ENCODE peak calls at places on chromosomes 4 and X, in five cellular contexts. R is AG04450, D is tibial nerve, Y is AG10803, V is fibroblast of the aortic adventitia. A is an unnamed sample.

GRCh38 chrX:107602694-107603239 is 25.5 kb upstream of the PRPS1 start:
- DNase-seq in R (no peak), D (no peak), Y (no peak), V (no peak), A (no peak)

GRCh38 chrX:71256051-71256450 is 2.1 kb upstream of the ZMYM3 start:
- DNase-seq in R (no peak), D (no peak), Y (no peak), V (peak), A (no peak)

GRCh38 chr4:5751073-5751917 is 40.3 kb downstream of the EVC start:
- DNase-seq in R (peak), D (no peak), Y (peak), V (peak), A (peak)

GRCh38 chr4:8283631-8284121 is 14.1 kb downstream of the HTRA3 start:
- DNase-seq in R (no peak), D (no peak), Y (no peak), V (no peak), A (no peak)

GRCh38 chrX:38987135-38987780 is 186.0 kb downstream of the MID1IP1 start:
- DNase-seq in R (no peak), D (no peak), Y (peak), V (no peak), A (no peak)

GRCh38 chrX:29965634-29966033 is 249.7 kb upstream of the MAGEB2 start:
- DNase-seq in R (no peak), D (no peak), Y (no peak), V (no peak), A (no peak)

GRCh38 chr4:4950891-4951290 is 68.4 kb downstream of the CYTL1 start:
- DNase-seq in R (no peak), D (no peak), Y (no peak), V (no peak), A (no peak)

GRCh38 chrX:57286507-57287251 is at the start of gene FAAH2:
- DNase-seq in R (no peak), D (no peak), Y (no peak), V (no peak), A (no peak)

GRCh38 chrX:31219174-31219573 is 147.3 kb upstream of the FTHL17 start:
- DNase-seq in R (no peak), D (no peak), Y (no peak), V (no peak), A (no peak)

GRCh38 chrX:19440713-19441112 is 74.6 kb downstream of the MAP3K15 start:
- DNase-seq in R (no peak), D (no peak), Y (peak), V (peak), A (peak)

GRCh38 chr4:15893967-15894366 is 44.6 kb downstream of the FGFBP1 start:
- DNase-seq in R (peak), D (no peak), Y (peak), V (peak), A (peak)

GRCh38 chrX:25017667-25018247 is 2.0 kb upstream of the ARX start:
- DNase-seq in R (no peak), D (no peak), Y (no peak), V (no peak), A (no peak)

GRCh38 chrX:68589372-68589753 is 58.1 kb upstream of the STARD8 start:
- DNase-seq in R (no peak), D (no peak), Y (no peak), V (no peak), A (no peak)

GRCh38 chr4:48602763-48603162 is 112.7 kb downstream of the ZAR1 start:
- DNase-seq in R (no peak), D (no peak), Y (peak), V (no peak), A (peak)

GRCh38 chr4:118981839-118982381 is 93.3 kb downstream of the SYNPO2 start:
- DNase-seq in R (peak), D (peak), Y (peak), V (peak), A (peak)

GRCh38 chr4:170088686-170089085 is 1.1 kb downstream of the AADAT start:
- DNase-seq in R (no peak), D (no peak), Y (no peak), V (no peak), A (no peak)

GRCh38 chr4:7335363-7336066 is 99.2 kb downstream of the PSAPL1 start:
- DNase-seq in R (no peak), D (peak), Y (peak), V (peak), A (peak)

GRCh38 chr4:87525636-87526035 is 3.5 kb downstream of the SPARCL1 start:
- DNase-seq in R (no peak), D (no peak), Y (peak), V (peak), A (no peak)

GRCh38 chr4:143346208-143346607 is 9.5 kb downstream of the GAB1 start:
- DNase-seq in R (no peak), D (no peak), Y (no peak), V (no peak), A (peak)

GRCh38 chrX:34371740-34372139 is 239.6 kb upstream of the FAM47A start:
- DNase-seq in R (no peak), D (no peak), Y (no peak), V (no peak), A (no peak)

GRCh38 chr4:109294468-109295020 is 7.9 kb downstream of the COL25A1 start:
- DNase-seq in R (no peak), D (no peak), Y (no peak), V (no peak), A (no peak)

GRCh38 chrX:36898301-36898700 is 109.9 kb upstream of the FAM47C start:
- DNase-seq in R (no peak), D (no peak), Y (peak), V (no peak), A (no peak)

GRCh38 chrX:63751481-63751880 is 33.5 kb downstream of the ARHGEF9 start:
- DNase-seq in R (no peak), D (no peak), Y (no peak), V (no peak), A (no peak)
- H3K4me3 ChIP-seq in R (no peak), D (no peak), Y (no peak), V (no peak), A (no peak)

GRCh38 chrX:16075087-16075486 is 48.3 kb upstream of the GRPR start:
- DNase-seq in R (no peak), D (no peak), Y (no peak), V (no peak), A (peak)

GRCh38 chrX:16081357-16081756 is 42.0 kb upstream of the GRPR start:
- DNase-seq in R (no peak), D (no peak), Y (no peak), V (no peak), A (no peak)

GRCh38 chrX:16082470-16083085 is 40.8 kb upstream of the GRPR start:
- DNase-seq in R (no peak), D (no peak), Y (no peak), V (no peak), A (no peak)

GRCh38 chrX:16077811-16078210 is 45.6 kb upstream of the GRPR start:
- DNase-seq in R (no peak), D (no peak), Y (no peak), V (no peak), A (no peak)

DNA sequence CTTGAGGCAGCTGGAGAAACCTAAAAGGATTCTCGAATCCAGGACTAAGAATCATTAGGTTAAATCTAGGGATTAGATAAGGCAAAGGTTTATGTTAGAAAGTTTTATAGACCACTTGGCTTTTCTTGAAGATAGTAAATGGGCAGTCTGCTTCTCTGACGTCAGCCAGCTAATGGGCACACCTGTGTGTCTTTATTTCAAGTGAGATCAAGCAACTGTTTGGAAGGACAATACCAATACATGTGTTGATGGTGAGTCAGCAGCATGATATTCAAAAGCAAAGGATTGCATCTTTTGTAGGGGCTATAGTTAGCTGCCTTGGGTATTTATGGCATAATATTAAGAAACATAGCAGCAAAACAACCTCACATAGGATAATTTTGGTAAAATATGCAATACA is 46.5 kb upstream of the GRPR start:
- DNase-seq in R (no peak), D (no peak), Y (peak), V (no peak), A (no peak)
- TF ChIP-seq CTCF in R (no peak), D (no peak), Y (no peak), V (no peak), A (no peak)

GRCh38 chr4:76687730-76688441 is 210.1 kb downstream of the SOWAHB start:
- DNase-seq in R (no peak), D (no peak), Y (no peak), V (no peak), A (no peak)

GRCh38 chr4:76690906-76691275 is 207.1 kb downstream of the SOWAHB start:
- DNase-seq in R (no peak), D (no peak), Y (peak), V (no peak), A (no peak)

GRCh38 chr4:76689079-76689817 is 208.7 kb downstream of the SOWAHB start:
- DNase-seq in R (no peak), D (no peak), Y (peak), V (no peak), A (no peak)

GRCh38 chr4:76690091-76690905 is 207.6 kb downstream of the SOWAHB start:
- DNase-seq in R (no peak), D (no peak), Y (peak), V (no peak), A (no peak)

GRCh38 chr4:76688737-76689078 is 209.2 kb downstream of the SOWAHB start:
- DNase-seq in R (no peak), D (no peak), Y (no peak), V (no peak), A (peak)
- H3K4me3 ChIP-seq in R (peak), D (peak), Y (peak), V (peak), A (peak)

DNA sequence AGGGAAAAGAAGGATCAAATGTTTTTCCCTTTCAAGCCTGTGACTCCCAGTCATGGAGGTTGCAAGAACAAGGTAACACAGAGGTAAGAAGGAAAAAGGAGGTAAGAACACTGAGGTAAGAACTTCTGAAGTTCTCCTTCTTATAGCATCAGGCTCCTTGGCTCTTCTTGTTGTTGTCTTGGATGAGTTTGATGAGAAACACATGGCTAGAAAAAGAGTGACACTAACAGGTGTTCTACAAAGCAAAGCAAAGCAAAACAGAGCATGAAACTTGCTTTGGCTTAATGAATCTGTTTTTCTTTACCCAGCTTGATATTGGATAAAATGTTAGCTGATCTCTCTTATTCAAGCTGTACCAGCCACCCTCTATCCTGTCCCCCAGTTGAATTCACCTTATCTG is 231.2 kb upstream of the F9 start:
- DNase-seq in R (no peak), D (no peak), Y (no peak), V (no peak), A (no peak)
- TF ChIP-seq CTCF in R (no peak), D (no peak), Y (no peak), V (no peak), A (no peak)

DNA sequence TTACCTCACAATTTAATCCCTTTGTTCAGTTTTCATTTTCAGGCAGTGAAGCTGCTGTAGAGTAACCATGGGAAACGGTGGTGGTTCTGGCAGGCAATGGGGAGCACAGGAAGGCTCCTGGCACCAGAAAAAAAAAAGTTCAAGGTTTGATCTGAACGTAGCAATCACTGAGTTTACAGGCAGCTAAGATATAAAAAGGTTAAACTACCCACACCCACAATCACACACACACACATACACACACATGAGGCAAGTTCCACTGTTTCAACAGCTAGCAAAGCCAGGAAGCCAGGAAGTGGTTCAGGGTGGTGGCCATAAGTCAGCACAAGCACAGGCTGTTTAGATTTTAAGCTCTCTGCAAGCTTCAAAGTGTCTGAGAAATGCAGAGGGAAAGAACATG is at the start of gene SULT1B1:
- DNase-seq in R (peak), D (no peak), Y (peak), V (peak), A (peak)
- H3K4me3 ChIP-seq in R (no peak), D (no peak), Y (no peak), V (peak), A (no peak)

A was measured in foreskin fibroblast.